ENCODE peak calls at places on chromosomes 12 and 14, in ten cellular contexts. I is AG09309, N is AG04449, F is MM.1S, T is thoracic aorta, B is PC-3, E is OCI-LY7, P is keratinocyte, H is dorsolateral prefrontal cortex, L is cardiac muscle cell. A is an unnamed sample.

GRCh38 chr12:110585231-110585799 is 2.2 kb upstream of the PPTC7 start:
- DNase-seq in I (no peak), N (no peak), F (no peak), T (peak), B (peak), E (peak), P (no peak), H (no peak), L (peak), A (no peak)

GRCh38 chr12:85155791-85156190 is 119.6 kb downstream of the LRRIQ1 start:
- DNase-seq in I (no peak), N (no peak), F (peak), T (no peak), B (peak), E (peak), P (no peak), H (no peak), L (peak), A (no peak)

GRCh38 chr14:96631030-96631429 is 128.8 kb downstream of the PAPOLA start:
- DNase-seq in I (no peak), N (no peak), F (no peak), T (no peak), B (no peak), E (no peak), P (no peak), H (no peak), L (no peak), A (no peak)

GRCh38 chr14:63632932-63633514 is 8.6 kb downstream of the WDR89 start:
- DNase-seq in I (no peak), N (no peak), F (peak), T (no peak), B (peak), E (peak), P (no peak), H (no peak), L (peak), A (no peak)

GRCh38 chr12:95590775-95591174 is 39.5 kb upstream of the USP44 start:
- DNase-seq in I (no peak), N (no peak), F (no peak), T (no peak), B (no peak), E (no peak), P (no peak), H (no peak), L (no peak), A (no peak)

GRCh38 chr12:116717466-116718457 is 20.1 kb downstream of the SPRING1 start:
- DNase-seq in I (no peak), N (no peak), F (no peak), T (no peak), B (no peak), E (no peak), P (no peak), H (peak), L (peak), A (peak)

GRCh38 chr12:130351331-130351730 is 13.6 kb downstream of the PIWIL1 start:
- DNase-seq in I (no peak), N (no peak), F (no peak), T (no peak), B (no peak), E (no peak), P (peak), H (no peak), L (no peak), A (no peak)

GRCh38 chr14:91413547-91414474 is 3.8 kb downstream of the CCDC88C start:
- DNase-seq in I (no peak), N (no peak), F (peak), T (no peak), B (no peak), E (peak), P (no peak), H (no peak), L (no peak), A (no peak)

GRCh38 chr14:53967606-53968005 is 11.0 kb upstream of the BMP4 start:
- DNase-seq in I (no peak), N (no peak), F (no peak), T (no peak), B (peak), E (no peak), P (no peak), H (no peak), L (peak), A (no peak)

GRCh38 chr12:40104461-40105264 is 1.2 kb downstream of the SLC2A13 start:
- DNase-seq in I (no peak), N (no peak), F (no peak), T (no peak), B (no peak), E (peak), P (no peak), H (no peak), L (peak), A (no peak)

GRCh38 chr14:101395779-101396178 is 165.5 kb upstream of the DIO3 start:
- DNase-seq in I (no peak), N (no peak), F (no peak), T (no peak), B (no peak), E (no peak), P (no peak), H (no peak), L (no peak), A (no peak)

GRCh38 chr12:131199221-131199620 is 245.5 kb downstream of the ADGRD1 start:
- DNase-seq in I (no peak), N (no peak), F (no peak), T (no peak), B (no peak), E (no peak), P (no peak), H (no peak), L (no peak), A (no peak)

GRCh38 chr12:6462234-6462995 is 8.1 kb downstream of the VAMP1 start:
- DNase-seq in I (no peak), N (no peak), F (no peak), T (no peak), B (no peak), E (no peak), P (no peak), H (no peak), L (no peak), A (no peak)

GRCh38 chr12:47758584-47758833 is 171 bp downstream of the RAPGEF3 start:
- DNase-seq in I (no peak), N (no peak), F (no peak), T (no peak), B (no peak), E (no peak), P (no peak), H (no peak), L (no peak), A (no peak)

GRCh38 chr14:58272589-58273372 is 25.6 kb upstream of the ARID4A start:
- DNase-seq in I (no peak), N (no peak), F (no peak), T (no peak), B (peak), E (peak), P (no peak), H (no peak), L (peak), A (no peak)

GRCh38 chr14:99517643-99518381 is 36.6 kb downstream of the CCNK start:
- DNase-seq in I (no peak), N (no peak), F (no peak), T (no peak), B (no peak), E (no peak), P (no peak), H (peak), L (no peak), A (no peak)

GRCh38 chr14:69079188-69079742 is 73.7 kb downstream of the DCAF5 start:
- DNase-seq in I (no peak), N (no peak), F (no peak), T (no peak), B (peak), E (no peak), P (no peak), H (no peak), L (peak), A (no peak)

GRCh38 chr12:109389146-109389545 is 41.4 kb downstream of the MYO1H start:
- DNase-seq in I (no peak), N (no peak), F (peak), T (no peak), B (no peak), E (peak), P (no peak), H (no peak), L (no peak), A (no peak)

GRCh38 chr14:93056166-93056839 is 59.4 kb downstream of the ITPK1 start:
- DNase-seq in I (peak), N (no peak), F (no peak), T (no peak), B (no peak), E (no peak), P (no peak), H (no peak), L (no peak), A (no peak)

DNA sequence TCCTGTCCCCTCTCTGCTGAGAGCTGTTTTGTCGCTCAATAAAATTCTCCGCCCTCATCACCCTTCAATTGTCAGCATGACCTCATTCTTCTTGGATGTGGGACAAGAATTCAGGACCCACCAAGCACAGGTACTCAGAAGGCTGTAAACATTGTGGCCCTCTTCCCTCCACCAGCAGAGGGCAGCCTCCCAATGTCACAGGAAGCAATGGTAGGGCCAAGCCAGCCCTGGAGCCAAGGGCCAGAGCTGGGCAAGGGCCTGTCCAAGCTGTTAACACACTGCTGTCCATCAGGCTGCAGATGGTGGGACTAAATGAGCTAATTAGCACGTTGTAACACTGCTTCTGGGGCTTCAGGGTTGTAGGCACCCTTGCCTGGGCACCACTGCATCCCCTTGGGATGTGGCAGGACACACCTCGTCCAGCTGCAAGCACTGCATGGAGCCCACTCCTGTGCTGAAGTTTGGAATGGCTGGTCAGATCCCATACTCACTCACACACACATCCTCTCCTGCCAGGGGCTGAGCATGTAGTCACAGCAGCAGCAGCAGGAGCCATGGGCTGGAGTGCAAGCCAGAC is 62.7 kb upstream of the HECTD1 start:
- DNase-seq in I (no peak), N (no peak), F (peak), T (no peak), B (no peak), E (peak), P (no peak), H (no peak), L (peak), A (peak)
- TF ChIP-seq CTCF in I (peak), N (no peak), F (peak), T (peak), B (peak), E (peak), P (peak), H (no peak), L (no peak), A (no peak)

DNA sequence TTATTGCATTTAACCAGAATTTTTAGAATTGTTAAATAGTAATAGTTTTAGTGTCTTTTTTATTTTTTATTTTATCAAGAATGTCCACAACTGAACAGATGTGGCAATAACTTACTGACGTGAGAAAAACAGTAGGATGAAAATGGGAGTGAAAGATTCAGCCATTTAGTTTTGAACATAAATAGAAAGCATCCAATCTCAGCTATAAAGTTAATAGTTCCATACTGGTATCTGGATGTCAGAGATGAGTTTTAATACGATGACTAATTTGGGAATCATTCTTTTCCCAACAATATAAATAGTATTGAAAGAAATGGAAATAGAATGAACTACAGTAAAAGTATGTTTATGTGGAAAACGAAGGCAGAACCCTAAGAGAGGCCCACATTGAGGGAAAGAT is 159.4 kb downstream of the EPS8 start:
- DNase-seq in I (peak), N (peak), F (no peak), T (no peak), B (peak), E (no peak), P (no peak), H (no peak), L (peak), A (no peak)
- H3K4me3 ChIP-seq in I (no peak), N (no peak), F (no peak), T (no peak), B (peak), E (no peak), P (no peak), H (no peak), L (no peak), A (no peak)

DNA sequence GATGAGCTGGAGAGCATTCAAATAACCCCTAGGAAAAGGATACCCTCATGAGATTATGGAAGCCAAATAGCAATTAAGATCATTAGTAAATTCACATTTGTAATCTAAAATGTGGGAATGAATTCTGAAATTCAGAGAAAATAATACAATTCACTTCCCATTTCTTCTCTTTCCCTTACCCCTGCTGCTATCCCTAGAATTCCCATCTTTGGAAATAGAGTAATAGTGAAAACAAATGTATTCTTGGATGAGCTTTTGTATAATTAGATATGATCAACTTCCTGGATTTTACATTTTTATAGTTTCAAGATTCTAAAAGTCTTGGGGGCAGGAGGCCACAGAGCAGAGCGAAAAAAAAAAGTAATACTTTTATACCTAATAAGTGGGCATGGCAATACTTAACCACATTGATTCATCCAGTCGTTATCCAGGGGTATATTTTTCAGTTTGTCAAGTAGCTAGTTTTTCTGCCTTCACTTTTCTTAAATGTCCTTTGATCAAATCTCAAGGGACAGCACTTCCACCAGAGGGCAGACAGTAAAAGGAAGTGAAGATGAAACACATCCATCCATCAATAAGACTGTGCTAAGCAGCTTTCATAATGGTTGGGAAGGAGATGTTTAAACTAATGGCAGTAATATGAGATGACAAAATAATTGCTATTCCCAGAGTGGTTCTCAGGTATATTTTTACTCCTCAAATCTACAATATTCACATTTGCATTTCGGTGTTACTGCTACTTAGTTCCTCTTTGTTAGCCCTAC is 401.3 kb downstream of the DIO2 start:
- DNase-seq in I (no peak), N (no peak), F (peak), T (no peak), B (peak), E (peak), P (no peak), H (no peak), L (peak), A (no peak)
- TF ChIP-seq CTCF in I (peak), N (no peak), F (peak), T (no peak), B (peak), E (peak), P (peak), H (peak), L (no peak), A (peak)

GRCh38 chr14:104579507-104579906 is at the start of gene C14orf180:
- DNase-seq in I (no peak), N (no peak), F (no peak), T (no peak), B (no peak), E (no peak), P (no peak), H (no peak), L (no peak), A (peak)
- H3K4me3 ChIP-seq in I (no peak), N (no peak), F (no peak), T (peak), B (no peak), E (no peak), P (no peak), H (no peak), L (no peak), A (peak)

GRCh38 chr14:104399432-104400155 is 180.0 kb upstream of the C14orf180 start:
- DNase-seq in I (no peak), N (no peak), F (no peak), T (no peak), B (no peak), E (peak), P (no peak), H (no peak), L (no peak), A (no peak)
- TF ChIP-seq CTCF in I (no peak), N (no peak), F (no peak), T (no peak), B (no peak), E (peak), P (no peak), H (no peak), L (no peak), A (no peak)

DNA sequence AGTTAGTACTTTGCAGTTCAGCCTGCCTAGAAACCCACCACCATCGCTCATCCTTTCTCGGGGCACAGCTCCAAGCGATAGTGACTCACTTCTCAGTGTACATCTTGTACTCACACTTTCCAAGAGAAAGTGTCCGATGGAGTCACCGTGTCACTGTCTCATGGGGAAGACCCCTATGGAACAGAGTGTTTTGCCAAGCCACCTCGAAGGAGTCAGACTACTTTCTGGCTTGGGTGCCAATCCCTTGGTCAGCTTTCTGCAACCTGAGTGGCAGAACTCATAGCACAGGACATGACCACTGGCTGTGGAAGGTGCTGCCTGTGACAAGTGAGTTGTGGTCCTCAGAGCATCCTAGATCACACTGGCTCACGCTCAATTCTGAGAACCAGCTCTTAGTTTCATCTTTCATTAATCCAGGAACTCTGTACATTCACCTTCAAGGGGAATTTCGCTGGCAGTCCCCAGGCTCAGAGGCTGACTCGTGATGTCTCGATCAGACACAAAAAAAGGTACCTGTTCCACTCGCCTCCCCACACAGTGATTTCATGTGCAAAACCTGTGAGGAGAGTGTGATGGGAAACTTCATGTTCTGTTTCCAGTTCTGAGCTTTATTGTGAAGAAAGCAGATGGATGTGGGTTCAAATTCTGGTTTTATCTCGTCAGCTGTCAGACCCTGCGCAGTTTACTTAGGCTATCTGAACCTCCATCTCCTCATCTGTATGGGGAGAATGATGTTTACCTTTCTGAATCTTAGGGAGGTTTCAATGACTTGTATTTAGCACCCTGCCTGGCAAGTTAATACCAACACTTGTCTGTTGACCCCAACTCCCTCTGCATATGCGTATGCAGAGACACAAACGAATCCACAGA is 127.3 kb upstream of the CCND2 start:
- DNase-seq in I (no peak), N (no peak), F (no peak), T (no peak), B (no peak), E (no peak), P (no peak), H (no peak), L (no peak), A (no peak)
- H3K4me3 ChIP-seq in I (no peak), N (no peak), F (no peak), T (no peak), B (no peak), E (no peak), P (no peak), H (no peak), L (no peak), A (no peak)

DNA sequence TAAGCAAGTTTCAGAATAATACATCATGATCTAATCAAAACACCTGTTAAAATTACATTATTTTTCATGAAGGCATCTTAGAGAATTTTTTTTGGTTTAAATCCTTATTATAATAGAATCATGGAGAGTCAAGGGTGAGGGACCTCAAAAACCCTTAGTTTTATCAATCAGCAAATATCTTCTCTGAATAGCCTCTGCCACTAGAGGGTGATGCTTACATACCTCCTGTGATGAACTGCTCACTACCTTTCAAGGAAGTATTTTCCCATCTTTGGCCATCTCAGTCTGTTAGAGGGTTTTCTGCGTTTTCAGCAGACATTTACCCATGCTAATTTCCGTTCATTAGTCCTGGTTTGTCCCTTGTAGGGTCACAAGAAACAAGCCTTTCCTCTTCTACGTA is 200.2 kb downstream of the TRHDE start:
- DNase-seq in I (no peak), N (no peak), F (peak), T (no peak), B (peak), E (peak), P (no peak), H (no peak), L (no peak), A (no peak)
- TF ChIP-seq CTCF in I (no peak), N (no peak), F (peak), T (no peak), B (peak), E (peak), P (no peak), H (no peak), L (no peak), A (peak)

A was measured in psoas muscle.